ENCODE peak calls at places on chromosomes 12 and 14, in seven cellular contexts. V is neuronal stem cell, S is H9, T is IMR-90, F is mesenchymal stem cell, Z is H1, X is mesendoderm. R is an unnamed sample.

GRCh38 chr12:85440273-85440672 is 160.3 kb downstream of the ALX1 start:
- DNase-seq in V (no peak), S (no peak), F (no peak), T (no peak), Z (no peak), X (peak), R (no peak)

GRCh38 chr12:13211191-13211858 is 14.8 kb downstream of the EMP1 start:
- DNase-seq in F (peak), Z (no peak), S (no peak), T (peak), V (no peak), X (no peak), R (no peak)

GRCh38 chr12:121637231-121637914 is 11.0 kb downstream of the ORAI1 start:
- DNase-seq in X (no peak), S (peak), T (no peak), V (no peak), Z (no peak), F (no peak), R (peak)

GRCh38 chr12:91189526-91189925 is 6.9 kb upstream of the DCN start:
- DNase-seq in S (no peak), X (no peak), F (no peak), Z (no peak), V (no peak), T (peak), R (no peak)

GRCh38 chr12:98894412-98895085 is 249.5 kb downstream of the APAF1 start:
- DNase-seq in T (no peak), F (no peak), V (no peak), Z (no peak), X (peak), S (peak), R (no peak)

GRCh38 chr12:46403732-46404097 is 31.1 kb upstream of the SLC38A2 start:
- DNase-seq in F (no peak), Z (no peak), S (no peak), T (no peak), V (no peak), X (no peak), R (no peak)

GRCh38 chr14:37618498-37619041 is 23.1 kb downstream of the TTC6 start:
- DNase-seq in Z (no peak), X (no peak), T (no peak), F (no peak), V (no peak), S (no peak), R (no peak)

GRCh38 chr12:48613321-48613720 is 43.5 kb upstream of the LALBA start:
- DNase-seq in F (no peak), Z (no peak), V (no peak), X (no peak), S (no peak), T (no peak), R (no peak)

GRCh38 chr14:51704465-51705050 is 52.8 kb downstream of the FRMD6 start:
- DNase-seq in Z (no peak), S (peak), V (no peak), F (no peak), X (peak), T (no peak), R (no peak)

GRCh38 chr14:93986972-93987371 is 10.1 kb upstream of the CCDC197 start:
- DNase-seq in T (no peak), Z (no peak), S (no peak), X (no peak), V (no peak), F (no peak), R (no peak)

GRCh38 chr12:95202691-95203476 is 14.4 kb downstream of the FGD6 start:
- DNase-seq in F (peak), S (no peak), X (no peak), V (no peak), Z (no peak), T (no peak), R (no peak)

GRCh38 chr14:24674204-24674970 is 40.4 kb upstream of the GZMB start:
- DNase-seq in S (no peak), Z (no peak), F (no peak), T (no peak), X (no peak), V (no peak), R (no peak)

GRCh38 chr12:87807127-87807526 is 222.1 kb downstream of the C12orf50 start:
- DNase-seq in V (no peak), T (peak), Z (no peak), F (peak), S (no peak), X (no peak), R (no peak)

GRCh38 chr14:93171366-93171765 is 13.3 kb downstream of the MOAP1 start:
- DNase-seq in F (peak), S (no peak), V (no peak), Z (no peak), T (peak), X (no peak), R (no peak)

GRCh38 chr14:96737869-96738268 is 59.3 kb upstream of the VRK1 start:
- DNase-seq in F (no peak), S (no peak), V (no peak), T (no peak), X (no peak), Z (no peak), R (no peak)

GRCh38 chr12:54211920-54212319 is 23.1 kb upstream of the SMUG1 start:
- DNase-seq in T (no peak), V (no peak), X (no peak), S (no peak), Z (no peak), F (no peak), R (no peak)

GRCh38 chr12:48043771-48044170 is 39.5 kb upstream of the COL2A1 start:
- DNase-seq in X (no peak), T (no peak), Z (no peak), S (no peak), F (no peak), V (no peak), R (no peak)

GRCh38 chr12:42143401-42144173 is 1.1 kb downstream of the GXYLT1 start:
- DNase-seq in F (peak), X (peak), T (peak), V (no peak), Z (no peak), S (no peak), R (no peak)

GRCh38 chr12:124655317-124656213 is 88.2 kb upstream of the NCOR2 start:
- DNase-seq in F (peak), V (peak), S (peak), Z (peak), T (peak), X (peak), R (no peak)

GRCh38 chr12:98935847-98936246 is 290.8 kb downstream of the APAF1 start:
- DNase-seq in X (no peak), Z (no peak), T (no peak), V (no peak), F (no peak), S (no peak), R (no peak)

GRCh38 chr14:59190372-59190771 is 1.9 kb downstream of the DAAM1 start:
- DNase-seq in X (peak), V (peak), Z (no peak), T (no peak), F (no peak), S (peak), R (no peak)

GRCh38 chr12:11621797-11622423 is 27.6 kb upstream of the ETV6 start:
- DNase-seq in V (no peak), F (peak), T (no peak), X (peak), S (peak), Z (no peak), R (no peak)

GRCh38 chr14:63777024-63777423 is 49.2 kb upstream of the SGPP1 start:
- DNase-seq in V (no peak), S (no peak), T (peak), X (peak), F (peak), Z (no peak), R (no peak)

GRCh38 chr14:61602733-61603077 is 92.6 kb upstream of the HIF1A start:
- DNase-seq in Z (no peak), S (no peak), V (no peak), X (peak), T (no peak), F (no peak), R (no peak)

GRCh38 chr14:74825008-74825407 is 50.9 kb downstream of the PROX2 start:
- DNase-seq in S (no peak), T (peak), V (no peak), X (no peak), Z (no peak), F (peak), R (no peak)

GRCh38 chr14:62081012-62081612 is 318.9 kb downstream of the SNAPC1 start:
- DNase-seq in S (no peak), V (no peak), X (no peak), F (no peak), T (no peak), Z (no peak), R (no peak)

GRCh38 chr14:41022932-41023331 is 583.7 kb upstream of the LRFN5 start:
- DNase-seq in X (no peak), V (no peak), F (peak), S (no peak), T (peak), Z (no peak), R (no peak)

GRCh38 chr12:126668961-126669360 is 1598.0 kb upstream of the TMEM132C start:
- DNase-seq in F (no peak), V (no peak), T (no peak), S (no peak), X (no peak), Z (no peak), R (no peak)

GRCh38 chr14:95659986-95660385 is 26.2 kb upstream of the TCL1B start:
- DNase-seq in V (no peak), T (no peak), F (no peak), S (no peak), X (no peak), Z (no peak), R (no peak)

GRCh38 chr12:6790496-6791150 is 1.3 kb downstream of the CD4 start:
- DNase-seq in F (no peak), S (no peak), X (no peak), V (no peak), T (no peak), Z (no peak), R (no peak)

GRCh38 chr14:106518054-106518943 is 991.9 kb downstream of the TMEM121 start:
- DNase-seq in T (no peak), X (no peak), Z (no peak), V (no peak), F (no peak), S (no peak), R (peak)

GRCh38 chr12:21330682-21331253 is 3.9 kb downstream of the SLCO1A2 start:
- DNase-seq in V (peak), X (peak), F (peak), S (no peak), T (peak), Z (no peak), R (no peak)

GRCh38 chr12:129762436-129762835 is 141.4 kb downstream of the TMEM132D start:
- DNase-seq in V (no peak), F (no peak), X (no peak), Z (no peak), T (no peak), S (no peak), R (no peak)

GRCh38 chr12:92085483-92086040 is 60.1 kb downstream of the BTG1 start:
- DNase-seq in X (no peak), Z (no peak), V (no peak), S (no peak), F (no peak), T (no peak), R (no peak)

GRCh38 chr14:88542857-88543795 is 11.7 kb downstream of the PTPN21 start:
- DNase-seq in V (no peak), Z (no peak), X (no peak), F (no peak), T (no peak), S (no peak), R (peak)

GRCh38 chr12:130104596-130105253 is 57.5 kb upstream of the FZD10 start:
- DNase-seq in V (peak), X (peak), T (no peak), F (no peak), Z (no peak), S (peak), R (no peak)

GRCh38 chr14:71486274-71486673 is 446.0 kb upstream of the RGS6 start:
- DNase-seq in T (no peak), S (no peak), Z (no peak), F (no peak), V (no peak), X (no peak), R (no peak)

GRCh38 chr14:46717211-46717610 is 65.6 kb upstream of the RPL10L start:
- DNase-seq in S (no peak), Z (no peak), F (peak), X (peak), T (no peak), V (no peak), R (no peak)

GRCh38 chr12:57504033-57504432 is 16.2 kb downstream of the MARS1 start:
- DNase-seq in F (no peak), X (peak), T (no peak), V (no peak), Z (no peak), S (no peak), R (no peak)

GRCh38 chr14:90577661-90578282 is 180.9 kb downstream of the CALM1 start:
- DNase-seq in V (no peak), F (no peak), T (no peak), S (no peak), Z (no peak), X (no peak), R (no peak)

DNA sequence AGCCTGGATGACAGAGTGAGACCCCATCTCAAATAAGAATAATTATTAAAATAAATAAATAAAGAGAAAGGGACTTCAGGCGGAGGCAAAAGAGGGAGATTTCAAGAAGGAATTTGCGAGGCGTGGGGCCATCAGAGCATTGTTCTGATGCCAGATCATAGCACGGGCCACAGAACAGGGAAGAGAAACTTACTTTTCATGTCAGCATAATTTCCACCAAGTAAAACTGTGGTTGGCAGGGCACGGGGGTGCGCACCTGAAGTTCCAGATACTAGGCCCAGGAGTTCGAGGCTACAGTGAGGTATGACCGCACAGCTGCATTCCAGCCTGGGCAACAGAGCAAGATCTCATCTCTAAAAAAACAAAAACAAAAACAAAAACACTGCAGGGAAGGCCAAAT is 11.0 kb upstream of the PLBD1 start:
- DNase-seq in T (no peak), X (no peak), S (no peak), V (no peak), F (no peak), Z (no peak), R (no peak)
- H2AK5ac ChIP-seq in T (no peak), X (no peak), S (no peak), V (no peak), F (no peak), Z (no peak), R (no peak)

DNA sequence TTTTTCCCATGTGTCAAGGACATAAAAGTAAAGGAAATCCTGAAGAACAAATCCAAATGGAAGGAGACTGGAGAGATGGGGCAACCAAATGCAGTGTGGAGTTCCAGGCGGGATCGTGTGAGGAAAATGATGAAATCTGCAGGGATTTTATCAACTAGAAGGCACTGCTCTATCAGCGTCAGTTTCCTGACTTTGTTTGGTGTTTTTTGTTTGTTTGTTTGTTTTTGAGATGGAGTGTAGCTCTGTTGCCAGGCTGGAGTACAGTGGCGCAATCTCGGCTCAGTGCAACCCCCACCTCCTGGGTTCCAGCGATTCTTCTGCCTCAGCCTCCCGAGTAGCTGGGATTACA is 43.3 kb upstream of the GPR132 start:
- DNase-seq in X (no peak), S (no peak), T (no peak), Z (no peak), F (no peak), V (no peak), R (peak)
- H2BK120ac ChIP-seq in X (no peak), S (no peak), T (no peak), Z (no peak), F (no peak), V (no peak), R (no peak)

DNA sequence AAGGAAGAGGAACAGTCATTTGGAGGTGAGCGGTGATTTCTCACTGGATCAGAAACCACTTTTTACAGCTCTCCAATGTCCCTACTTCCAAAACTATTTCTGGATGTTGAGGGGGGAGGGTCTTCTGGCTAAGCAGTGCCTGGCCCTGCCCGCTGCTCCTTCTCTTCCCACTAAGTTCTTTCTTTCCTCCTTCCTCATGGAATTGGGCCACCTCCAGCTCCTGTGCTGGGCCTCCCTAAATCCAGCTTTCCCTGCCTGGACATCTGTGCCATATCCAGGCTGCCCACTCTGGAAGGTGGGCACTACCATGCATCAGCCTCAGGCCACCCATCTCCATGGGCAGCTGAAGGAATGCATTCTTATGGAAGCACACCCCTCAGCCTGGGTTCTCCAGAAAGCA is 11.5 kb downstream of the DHRS2 start:
- DNase-seq in V (no peak), T (no peak), Z (no peak), S (no peak), F (no peak), X (no peak), R (no peak)
- H2BK5ac ChIP-seq in V (no peak), T (no peak), Z (no peak), S (no peak), F (no peak), X (no peak), R (peak)

GRCh38 chr12:66398931-66399625 is 96.8 kb downstream of the HELB start:
- DNase-seq in F (peak), Z (no peak), S (no peak), V (no peak), T (peak), X (no peak), R (no peak)

GRCh38 chr12:66393890-66394289 is 91.6 kb downstream of the HELB start:
- DNase-seq in X (no peak), Z (no peak), T (no peak), V (no peak), F (no peak), S (no peak), R (no peak)

GRCh38 chr12:66399626-66399931 is 97.3 kb downstream of the HELB start:
- DNase-seq in X (no peak), T (no peak), F (no peak), V (no peak), Z (no peak), S (no peak), R (no peak)

DNA sequence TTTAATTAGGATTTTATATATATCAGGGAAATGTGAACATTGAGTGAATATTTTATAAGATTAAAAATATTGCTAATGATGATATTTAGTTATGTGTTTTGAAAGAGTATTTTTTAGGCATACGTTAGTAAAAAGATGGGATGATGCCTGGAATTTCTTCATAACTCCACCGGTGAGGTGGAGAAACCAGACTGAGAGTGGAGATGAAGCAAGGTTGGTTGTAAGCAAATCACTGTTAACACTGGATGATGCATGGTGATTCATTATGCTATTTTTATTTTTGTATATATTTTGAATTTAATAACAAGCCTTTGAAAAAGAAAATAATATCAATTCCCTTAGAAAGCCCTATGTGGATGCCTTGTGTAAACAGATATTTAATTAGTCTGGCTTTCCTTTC is 95.3 kb downstream of the HELB start:
- DNase-seq in Z (no peak), F (no peak), S (no peak), X (no peak), V (no peak), T (peak), R (no peak)
- H2AK5ac ChIP-seq in Z (no peak), F (no peak), S (no peak), X (no peak), V (no peak), T (no peak), R (no peak)

GRCh38 chr14:68756071-68756481 is 36.8 kb downstream of the ZFP36L1 start:
- DNase-seq in Z (no peak), T (no peak), F (no peak), S (no peak), V (no peak), X (no peak), R (no peak)
- H2BK120ac ChIP-seq in Z (no peak), T (no peak), F (no peak), S (no peak), V (no peak), X (no peak), R (no peak)